ENCODE peak calls at places on chromosomes 12 and 14, in five cellular contexts. M, U, J, K and R are unnamed samples.

GRCh38 chr14:71235865-71236264 is 328.6 kb downstream of the PCNX1 start:
- DNase-seq in M (no peak), U (no peak), J (peak; percentile 4), K (no peak), R (no peak)

GRCh38 chr12:39003541-39004160 is 98.3 kb upstream of the CPNE8 start:
- DNase-seq in M (peak; percentile 1), U (no peak), J (no peak), K (no peak), R (no peak)

GRCh38 chr14:35124127-35124526 is 1.8 kb downstream of the PRORP start:
- DNase-seq in M (no peak), U (no peak), J (peak; percentile 14), K (no peak), R (peak; percentile 25)

GRCh38 chr14:39229222-39229543 is 4.5 kb upstream of the MIA2 start:
- DNase-seq in M (no peak), U (no peak), J (no peak), K (peak; percentile 75), R (no peak)

GRCh38 chr14:46250113-46250703 is 401.4 kb downstream of the RPL10L start:
- DNase-seq in M (peak; percentile 1), U (peak; percentile 8), J (peak; percentile 23), K (no peak), R (peak; percentile 40)

GRCh38 chr14:96037891-96038557 is 1.1 kb upstream of the C14orf132 start:
- DNase-seq in M (no peak), U (no peak), J (no peak), K (no peak), R (peak; percentile 20)

GRCh38 chr12:99444859-99445316 is 202.7 kb upstream of the GARIN6 start:
- DNase-seq in M (no peak), U (no peak), J (peak; percentile 82), K (no peak), R (peak; percentile 81)

GRCh38 chr14:20515846-20516245 is 10.5 kb downstream of the RNASE10 start:
- DNase-seq in M (no peak), U (no peak), J (no peak), K (no peak), R (no peak)

GRCh38 chr12:68420225-68421008 is 88.3 kb upstream of the MDM1 start:
- DNase-seq in M (no peak), U (no peak), J (no peak), K (no peak), R (no peak)

GRCh38 chr14:95322646-95323045 is 2.9 kb upstream of the CLMN start:
- DNase-seq in M (no peak), U (no peak), J (no peak), K (no peak), R (peak; percentile 75)

GRCh38 chr14:87045241-87045640 is 947.7 kb downstream of the GALC start:
- DNase-seq in M (no peak), U (no peak), J (no peak), K (no peak), R (no peak)

GRCh38 chr12:116159175-116159574 is 118.3 kb downstream of the MED13L start:
- DNase-seq in M (no peak), U (no peak), J (no peak), K (no peak), R (no peak)

GRCh38 chr12:91417649-91418048 is 235.0 kb upstream of the DCN start:
- DNase-seq in M (no peak), U (no peak), J (no peak), K (no peak), R (no peak)

GRCh38 chr14:92215579-92215978 is 93.8 kb downstream of the CPSF2 start:
- DNase-seq in M (peak; percentile 10), U (no peak), J (no peak), K (no peak), R (no peak)

GRCh38 chr14:102849522-102850379 is 72.5 kb downstream of the TRAF3 start:
- DNase-seq in M (peak; percentile 31), U (no peak), J (peak; percentile 37), K (no peak), R (peak; percentile 25)